ENCODE peak calls at places on chromosomes 5 and 9, in nine cellular contexts. One of them, this sample, is unnamed.

GRCh38 chr9:15484802-15485201 is 26.0 kb downstream of the PSIP1 start:
- DNase-seq in brain microvascular endothelial cell: no peak
- DNase-seq in GM06990: no peak
- DNase-seq in transverse colon: no peak
- DNase-seq in gastrocnemius medialis: no peak
- DNase-seq in CD8-positive, alpha-beta memory T cell: no peak
- DNase-seq in CD8-positive, alpha-beta T cell: no peak
- DNase-seq in H7: no peak
- DNase-seq in psoas muscle: no peak
- DNase-seq in this sample: no peak

GRCh38 chr5:14581333-14581890 is at the start of gene OTULINL:
- DNase-seq in brain microvascular endothelial cell: peak; percentile 57
- DNase-seq in GM06990: peak; percentile 80
- DNase-seq in transverse colon: peak; percentile 92
- DNase-seq in gastrocnemius medialis: peak; percentile 65
- DNase-seq in CD8-positive, alpha-beta memory T cell: peak; percentile 83
- DNase-seq in CD8-positive, alpha-beta T cell: peak; percentile 89
- DNase-seq in H7: peak; percentile 100
- DNase-seq in psoas muscle: peak; percentile 91
- DNase-seq in this sample: peak; percentile 89

GRCh38 chr5:132778129-132778528 is 1.1 kb upstream of the SEPTIN8 start:
- DNase-seq in brain microvascular endothelial cell: no peak
- DNase-seq in GM06990: no peak
- DNase-seq in transverse colon: no peak
- DNase-seq in gastrocnemius medialis: no peak
- DNase-seq in CD8-positive, alpha-beta memory T cell: no peak
- DNase-seq in CD8-positive, alpha-beta T cell: no peak
- DNase-seq in H7: peak; percentile 44
- DNase-seq in psoas muscle: no peak
- DNase-seq in this sample: no peak

GRCh38 chr9:108622467-108622866 is 233.3 kb downstream of the ACTL7B start:
- DNase-seq in brain microvascular endothelial cell: peak; percentile 62
- DNase-seq in GM06990: no peak
- DNase-seq in transverse colon: no peak
- DNase-seq in gastrocnemius medialis: no peak
- DNase-seq in CD8-positive, alpha-beta memory T cell: no peak
- DNase-seq in CD8-positive, alpha-beta T cell: no peak
- DNase-seq in H7: no peak
- DNase-seq in psoas muscle: no peak
- DNase-seq in this sample: no peak

GRCh38 chr5:58246521-58246944 is 213.4 kb downstream of the PLK2 start:
- DNase-seq in brain microvascular endothelial cell: no peak
- DNase-seq in GM06990: no peak
- DNase-seq in transverse colon: no peak
- DNase-seq in gastrocnemius medialis: no peak
- DNase-seq in CD8-positive, alpha-beta memory T cell: no peak
- DNase-seq in CD8-positive, alpha-beta T cell: no peak
- DNase-seq in H7: no peak
- DNase-seq in psoas muscle: no peak
- DNase-seq in this sample: no peak

GRCh38 chr5:530001-530400 is 5.8 kb upstream of the SLC9A3 start:
- DNase-seq in brain microvascular endothelial cell: no peak
- DNase-seq in GM06990: no peak
- DNase-seq in transverse colon: no peak
- DNase-seq in gastrocnemius medialis: no peak
- DNase-seq in CD8-positive, alpha-beta memory T cell: no peak
- DNase-seq in CD8-positive, alpha-beta T cell: no peak
- DNase-seq in H7: no peak
- DNase-seq in psoas muscle: no peak
- DNase-seq in this sample: no peak

GRCh38 chr5:114221807-114222206 is 140.1 kb upstream of the KCNN2 start:
- DNase-seq in brain microvascular endothelial cell: no peak
- DNase-seq in GM06990: no peak
- DNase-seq in transverse colon: no peak
- DNase-seq in gastrocnemius medialis: no peak
- DNase-seq in CD8-positive, alpha-beta memory T cell: no peak
- DNase-seq in CD8-positive, alpha-beta T cell: no peak
- DNase-seq in H7: no peak
- DNase-seq in psoas muscle: no peak
- DNase-seq in this sample: no peak

GRCh38 chr5:125323613-125324012 is 577.2 kb upstream of the ZNF608 start:
- DNase-seq in brain microvascular endothelial cell: no peak
- DNase-seq in GM06990: no peak
- DNase-seq in transverse colon: no peak
- DNase-seq in gastrocnemius medialis: no peak
- DNase-seq in CD8-positive, alpha-beta memory T cell: no peak
- DNase-seq in CD8-positive, alpha-beta T cell: no peak
- DNase-seq in H7: no peak
- DNase-seq in psoas muscle: no peak
- DNase-seq in this sample: no peak

GRCh38 chr5:33745101-33745770 is 146.6 kb downstream of the ADAMTS12 start:
- DNase-seq in brain microvascular endothelial cell: no peak
- DNase-seq in GM06990: no peak
- DNase-seq in transverse colon: no peak
- DNase-seq in gastrocnemius medialis: no peak
- DNase-seq in CD8-positive, alpha-beta memory T cell: no peak
- DNase-seq in CD8-positive, alpha-beta T cell: no peak
- DNase-seq in H7: no peak
- DNase-seq in psoas muscle: no peak
- DNase-seq in this sample: no peak

GRCh38 chr9:24342457-24342856 is 203.2 kb downstream of the IZUMO3 start:
- DNase-seq in brain microvascular endothelial cell: no peak
- DNase-seq in GM06990: no peak
- DNase-seq in transverse colon: no peak
- DNase-seq in gastrocnemius medialis: no peak
- DNase-seq in CD8-positive, alpha-beta memory T cell: no peak
- DNase-seq in CD8-positive, alpha-beta T cell: no peak
- DNase-seq in H7: no peak
- DNase-seq in psoas muscle: no peak
- DNase-seq in this sample: no peak

GRCh38 chr5:114208120-114208519 is 153.8 kb upstream of the KCNN2 start:
- DNase-seq in brain microvascular endothelial cell: no peak
- DNase-seq in GM06990: no peak
- DNase-seq in transverse colon: no peak
- DNase-seq in gastrocnemius medialis: no peak
- DNase-seq in CD8-positive, alpha-beta memory T cell: no peak
- DNase-seq in CD8-positive, alpha-beta T cell: no peak
- DNase-seq in H7: no peak
- DNase-seq in psoas muscle: no peak
- DNase-seq in this sample: no peak

GRCh38 chr9:6584881-6585597 is 60.5 kb downstream of the GLDC start:
- DNase-seq in brain microvascular endothelial cell: no peak
- DNase-seq in GM06990: peak; percentile 41
- DNase-seq in transverse colon: no peak
- DNase-seq in gastrocnemius medialis: no peak
- DNase-seq in CD8-positive, alpha-beta memory T cell: no peak
- DNase-seq in CD8-positive, alpha-beta T cell: no peak
- DNase-seq in H7: peak; percentile 24
- DNase-seq in psoas muscle: no peak
- DNase-seq in this sample: no peak

GRCh38 chr9:68999393-69000105 is 14.4 kb downstream of the PRKACG start:
- DNase-seq in brain microvascular endothelial cell: peak; percentile 76
- DNase-seq in GM06990: no peak
- DNase-seq in transverse colon: peak; percentile 73
- DNase-seq in gastrocnemius medialis: peak; percentile 27
- DNase-seq in CD8-positive, alpha-beta memory T cell: peak; percentile 15
- DNase-seq in CD8-positive, alpha-beta T cell: peak; percentile 52
- DNase-seq in H7: peak; percentile 76
- DNase-seq in psoas muscle: no peak
- DNase-seq in this sample: no peak

GRCh38 chr5:94632024-94632423 is 13.6 kb downstream of the SLF1 start:
- DNase-seq in brain microvascular endothelial cell: no peak
- DNase-seq in GM06990: peak; percentile 48
- DNase-seq in transverse colon: no peak
- DNase-seq in gastrocnemius medialis: no peak
- DNase-seq in CD8-positive, alpha-beta memory T cell: no peak
- DNase-seq in CD8-positive, alpha-beta T cell: no peak
- DNase-seq in H7: no peak
- DNase-seq in psoas muscle: no peak
- DNase-seq in this sample: no peak

GRCh38 chr5:141528401-141528984 is 39.6 kb downstream of the PCDHGC5 start:
- DNase-seq in brain microvascular endothelial cell: no peak
- DNase-seq in GM06990: no peak
- DNase-seq in transverse colon: no peak
- DNase-seq in gastrocnemius medialis: peak; percentile 41
- DNase-seq in CD8-positive, alpha-beta memory T cell: no peak
- DNase-seq in CD8-positive, alpha-beta T cell: no peak
- DNase-seq in H7: no peak
- DNase-seq in psoas muscle: no peak
- DNase-seq in this sample: no peak

DNA sequence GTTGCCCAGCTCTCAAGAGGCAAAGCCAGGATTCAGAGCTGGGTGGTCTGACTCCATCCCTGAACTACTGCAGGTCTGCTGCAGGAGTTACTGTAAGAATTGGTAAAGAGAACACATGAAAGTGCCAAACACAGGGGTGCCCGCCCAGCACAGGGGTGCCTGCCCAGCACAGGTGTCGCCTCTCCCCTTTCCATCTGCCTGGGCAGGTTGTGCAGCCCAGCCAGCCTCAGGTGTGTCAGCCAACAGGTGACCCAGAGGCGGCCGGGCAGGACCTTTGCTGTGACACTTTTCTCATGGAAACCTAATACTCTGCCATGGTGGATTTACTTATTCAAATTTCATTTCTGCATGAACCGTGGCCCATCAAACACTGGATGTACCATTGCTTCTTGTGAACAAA is 289.7 kb upstream of the IRX4 start:
- DNase-seq in brain microvascular endothelial cell: no peak
- DNase-seq in GM06990: no peak
- DNase-seq in transverse colon: no peak
- DNase-seq in gastrocnemius medialis: no peak
- DNase-seq in CD8-positive, alpha-beta memory T cell: no peak
- DNase-seq in CD8-positive, alpha-beta T cell: no peak
- DNase-seq in H7: no peak
- DNase-seq in psoas muscle: no peak
- DNase-seq in this sample: no peak
- H3K27me3 ChIP-seq in brain microvascular endothelial cell: no peaks in the 10 kb centered on the region
- H3K27me3 ChIP-seq in GM06990: no peaks in the 10 kb centered on the region
- H3K27me3 ChIP-seq in transverse colon: no peaks in the 10 kb centered on the region
- H3K27me3 ChIP-seq in gastrocnemius medialis: no peaks in the 10 kb centered on the region
- H3K27me3 ChIP-seq in CD8-positive, alpha-beta memory T cell: no peaks in the 10 kb centered on the region
- H3K27me3 ChIP-seq in CD8-positive, alpha-beta T cell: no peaks in the 10 kb centered on the region
- H3K27me3 ChIP-seq in H7: no peaks in the 10 kb centered on the region
- H3K27me3 ChIP-seq in psoas muscle: peaks cover 8% of the 10 kb centered on the region
- H3K27me3 ChIP-seq in this sample: no peaks in the 10 kb centered on the region

GRCh38 chr5:176784218-176785165 is 25.9 kb upstream of the UNC5A start:
- DNase-seq in brain microvascular endothelial cell: peak; percentile 64
- DNase-seq in GM06990: no peak
- DNase-seq in transverse colon: no peak
- DNase-seq in gastrocnemius medialis: no peak
- DNase-seq in CD8-positive, alpha-beta memory T cell: no peak
- DNase-seq in CD8-positive, alpha-beta T cell: no peak
- DNase-seq in H7: peak; percentile 82
- DNase-seq in psoas muscle: no peak
- DNase-seq in this sample: no peak
- H3K27me3 ChIP-seq in brain microvascular endothelial cell: peaks cover 26% of the 10 kb centered on the region
- H3K27me3 ChIP-seq in GM06990: no peaks in the 10 kb centered on the region
- H3K27me3 ChIP-seq in transverse colon: peaks cover 46% of the 10 kb centered on the region
- H3K27me3 ChIP-seq in gastrocnemius medialis: peaks cover 48% of the 10 kb centered on the region
- H3K27me3 ChIP-seq in CD8-positive, alpha-beta memory T cell: peaks cover 3% of the 10 kb centered on the region
- H3K27me3 ChIP-seq in CD8-positive, alpha-beta T cell: no peaks in the 10 kb centered on the region
- H3K27me3 ChIP-seq in H7: no peaks in the 10 kb centered on the region
- H3K27me3 ChIP-seq in psoas muscle: peaks cover 4% of the 10 kb centered on the region
- H3K27me3 ChIP-seq in this sample: no peaks in the 10 kb centered on the region

DNA sequence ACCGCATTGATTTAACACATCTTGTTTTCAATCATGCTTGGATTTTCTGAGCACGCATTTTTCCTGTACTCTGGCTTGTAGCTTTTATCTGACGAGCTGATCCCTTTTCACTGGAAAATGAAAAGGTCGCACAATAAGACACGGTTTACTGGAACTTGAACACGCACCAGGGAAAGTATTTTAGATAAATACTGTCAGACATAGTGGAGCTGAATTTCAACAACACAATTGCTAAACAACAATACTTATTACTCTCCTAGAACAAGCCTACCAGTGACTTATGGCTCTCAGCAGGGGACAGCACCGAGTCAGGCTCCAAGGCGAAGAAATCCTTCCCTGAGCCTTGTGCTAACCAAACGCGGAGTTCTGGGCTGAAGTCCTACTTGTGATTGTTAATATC is 359.8 kb downstream of the EBF1 start:
- DNase-seq in brain microvascular endothelial cell: no peak
- DNase-seq in GM06990: no peak
- DNase-seq in transverse colon: no peak
- DNase-seq in gastrocnemius medialis: no peak
- DNase-seq in CD8-positive, alpha-beta memory T cell: no peak
- DNase-seq in CD8-positive, alpha-beta T cell: no peak
- DNase-seq in H7: peak; percentile 7
- DNase-seq in psoas muscle: peak; percentile 42
- DNase-seq in this sample: no peak
- H3K27me3 ChIP-seq in brain microvascular endothelial cell: no peaks in the 10 kb centered on the region
- H3K27me3 ChIP-seq in GM06990: no peaks in the 10 kb centered on the region
- H3K27me3 ChIP-seq in transverse colon: no peaks in the 10 kb centered on the region
- H3K27me3 ChIP-seq in gastrocnemius medialis: no peaks in the 10 kb centered on the region
- H3K27me3 ChIP-seq in CD8-positive, alpha-beta memory T cell: no peaks in the 10 kb centered on the region
- H3K27me3 ChIP-seq in CD8-positive, alpha-beta T cell: no peaks in the 10 kb centered on the region
- H3K27me3 ChIP-seq in H7: no peaks in the 10 kb centered on the region
- H3K27me3 ChIP-seq in psoas muscle: peaks cover 2% of the 10 kb centered on the region
- H3K27me3 ChIP-seq in this sample: no peaks in the 10 kb centered on the region

DNA sequence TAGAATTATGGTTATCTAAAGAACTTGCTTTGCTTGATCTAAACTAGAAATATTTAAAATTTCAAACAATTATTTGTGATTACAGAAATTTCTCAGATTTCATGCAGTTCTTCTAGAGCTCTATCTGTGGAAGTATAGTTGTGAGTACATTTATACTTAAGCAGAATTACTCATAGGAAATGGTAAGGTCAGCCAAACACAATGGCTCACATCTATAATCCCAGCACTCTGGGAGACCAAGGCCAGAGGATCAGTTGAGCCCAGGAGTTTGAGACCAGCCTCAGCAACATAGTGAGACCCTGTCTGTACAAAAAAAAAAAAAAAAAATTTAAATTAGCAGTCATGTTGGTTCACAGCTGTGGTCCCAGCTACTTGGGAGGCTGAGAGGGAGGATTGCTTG is 71.0 kb downstream of the INVS start:
- DNase-seq in brain microvascular endothelial cell: peak; percentile 28
- DNase-seq in GM06990: no peak
- DNase-seq in transverse colon: no peak
- DNase-seq in gastrocnemius medialis: no peak
- DNase-seq in CD8-positive, alpha-beta memory T cell: no peak
- DNase-seq in CD8-positive, alpha-beta T cell: no peak
- DNase-seq in H7: no peak
- DNase-seq in psoas muscle: no peak
- DNase-seq in this sample: no peak
- H3K27me3 ChIP-seq in brain microvascular endothelial cell: no peaks in the 10 kb centered on the region
- H3K27me3 ChIP-seq in GM06990: no peaks in the 10 kb centered on the region
- H3K27me3 ChIP-seq in transverse colon: no peaks in the 10 kb centered on the region
- H3K27me3 ChIP-seq in gastrocnemius medialis: no peaks in the 10 kb centered on the region
- H3K27me3 ChIP-seq in CD8-positive, alpha-beta memory T cell: no peaks in the 10 kb centered on the region
- H3K27me3 ChIP-seq in CD8-positive, alpha-beta T cell: no peaks in the 10 kb centered on the region
- H3K27me3 ChIP-seq in H7: no peaks in the 10 kb centered on the region
- H3K27me3 ChIP-seq in psoas muscle: no peaks in the 10 kb centered on the region
- H3K27me3 ChIP-seq in this sample: no peaks in the 10 kb centered on the region